ENCODE peak calls at places on chromosomes 1 and 21, in four cellular contexts. One of them, this sample, is unnamed.

GRCh38 chr1:85330711-85331290 is 54.4 kb upstream of the BCL10 start:
- DNase-seq in NCI-H2029 treated with DMSO at 0.1 percent for 48 hours: no peak
- DNase-seq in stimulated activated CD4-positive, alpha-beta T cell treated with anti-CD3 and anti-CD28 coated beads, Interleukin-4, amount 100 ng/mL, for 1 hour: no peak
- DNase-seq in activated CD4-positive, alpha-beta T cell treated with anti-CD3 and anti-CD28 coated beads for 1 hour: no peak
- DNase-seq in this sample: no peak

GRCh38 chr1:14945132-14946010 is 208.2 kb upstream of the TMEM51 start:
- DNase-seq in NCI-H2029 treated with DMSO at 0.1 percent for 48 hours: no peak
- DNase-seq in stimulated activated CD4-positive, alpha-beta T cell treated with anti-CD3 and anti-CD28 coated beads, Interleukin-4, amount 100 ng/mL, for 1 hour: no peak
- DNase-seq in activated CD4-positive, alpha-beta T cell treated with anti-CD3 and anti-CD28 coated beads for 1 hour: no peak
- DNase-seq in this sample: no peak

GRCh38 chr1:57982852-57983251 is 559.0 kb upstream of the DAB1 start:
- DNase-seq in NCI-H2029 treated with DMSO at 0.1 percent for 48 hours: no peak
- DNase-seq in stimulated activated CD4-positive, alpha-beta T cell treated with anti-CD3 and anti-CD28 coated beads, Interleukin-4, amount 100 ng/mL, for 1 hour: no peak
- DNase-seq in activated CD4-positive, alpha-beta T cell treated with anti-CD3 and anti-CD28 coated beads for 1 hour: no peak
- DNase-seq in this sample: no peak

GRCh38 chr1:9439074-9439761 is 100.0 kb upstream of the SLC25A33 start:
- DNase-seq in NCI-H2029 treated with DMSO at 0.1 percent for 48 hours: no peak
- DNase-seq in stimulated activated CD4-positive, alpha-beta T cell treated with anti-CD3 and anti-CD28 coated beads, Interleukin-4, amount 100 ng/mL, for 1 hour: no peak
- DNase-seq in activated CD4-positive, alpha-beta T cell treated with anti-CD3 and anti-CD28 coated beads for 1 hour: no peak
- DNase-seq in this sample: no peak

GRCh38 chr1:204971700-204972336 is 71.2 kb upstream of the CNTN2 start:
- DNase-seq in NCI-H2029 treated with DMSO at 0.1 percent for 48 hours: no peak
- DNase-seq in stimulated activated CD4-positive, alpha-beta T cell treated with anti-CD3 and anti-CD28 coated beads, Interleukin-4, amount 100 ng/mL, for 1 hour: no peak
- DNase-seq in activated CD4-positive, alpha-beta T cell treated with anti-CD3 and anti-CD28 coated beads for 1 hour: no peak
- DNase-seq in this sample: no peak

GRCh38 chr1:228007801-228008341 is 1.1 kb downstream of the WNT3A start:
- DNase-seq in NCI-H2029 treated with DMSO at 0.1 percent for 48 hours: no peak
- DNase-seq in stimulated activated CD4-positive, alpha-beta T cell treated with anti-CD3 and anti-CD28 coated beads, Interleukin-4, amount 100 ng/mL, for 1 hour: no peak
- DNase-seq in activated CD4-positive, alpha-beta T cell treated with anti-CD3 and anti-CD28 coated beads for 1 hour: no peak
- DNase-seq in this sample: no peak

GRCh38 chr1:151980287-151981177 is 13.1 kb downstream of the S100A10 start:
- DNase-seq in NCI-H2029 treated with DMSO at 0.1 percent for 48 hours: no peak
- DNase-seq in stimulated activated CD4-positive, alpha-beta T cell treated with anti-CD3 and anti-CD28 coated beads, Interleukin-4, amount 100 ng/mL, for 1 hour: no peak
- DNase-seq in activated CD4-positive, alpha-beta T cell treated with anti-CD3 and anti-CD28 coated beads for 1 hour: no peak
- DNase-seq in this sample: no peak

GRCh38 chr1:2583871-2584341 is 2.7 kb upstream of the PRXL2B start:
- DNase-seq in NCI-H2029 treated with DMSO at 0.1 percent for 48 hours: no peak
- DNase-seq in stimulated activated CD4-positive, alpha-beta T cell treated with anti-CD3 and anti-CD28 coated beads, Interleukin-4, amount 100 ng/mL, for 1 hour: peak
- DNase-seq in activated CD4-positive, alpha-beta T cell treated with anti-CD3 and anti-CD28 coated beads for 1 hour: no peak
- DNase-seq in this sample: no peak

GRCh38 chr1:13764933-13765332 is 64.9 kb downstream of the PRDM2 start:
- DNase-seq in NCI-H2029 treated with DMSO at 0.1 percent for 48 hours: no peak
- DNase-seq in stimulated activated CD4-positive, alpha-beta T cell treated with anti-CD3 and anti-CD28 coated beads, Interleukin-4, amount 100 ng/mL, for 1 hour: no peak
- DNase-seq in activated CD4-positive, alpha-beta T cell treated with anti-CD3 and anti-CD28 coated beads for 1 hour: no peak
- DNase-seq in this sample: no peak

GRCh38 chr1:167305705-167306277 is 85.1 kb downstream of the POU2F1 start:
- DNase-seq in NCI-H2029 treated with DMSO at 0.1 percent for 48 hours: no peak
- DNase-seq in stimulated activated CD4-positive, alpha-beta T cell treated with anti-CD3 and anti-CD28 coated beads, Interleukin-4, amount 100 ng/mL, for 1 hour: no peak
- DNase-seq in activated CD4-positive, alpha-beta T cell treated with anti-CD3 and anti-CD28 coated beads for 1 hour: no peak
- DNase-seq in this sample: no peak

GRCh38 chr1:221743416-221744208 is 1.7 kb upstream of the DUSP10 start:
- DNase-seq in NCI-H2029 treated with DMSO at 0.1 percent for 48 hours: peak
- DNase-seq in stimulated activated CD4-positive, alpha-beta T cell treated with anti-CD3 and anti-CD28 coated beads, Interleukin-4, amount 100 ng/mL, for 1 hour: no peak
- DNase-seq in activated CD4-positive, alpha-beta T cell treated with anti-CD3 and anti-CD28 coated beads for 1 hour: no peak
- DNase-seq in this sample: no peak

GRCh38 chr21:41507521-41508414 is at the start of gene TMPRSS2:
- DNase-seq in NCI-H2029 treated with DMSO at 0.1 percent for 48 hours: no peak
- DNase-seq in stimulated activated CD4-positive, alpha-beta T cell treated with anti-CD3 and anti-CD28 coated beads, Interleukin-4, amount 100 ng/mL, for 1 hour: no peak
- DNase-seq in activated CD4-positive, alpha-beta T cell treated with anti-CD3 and anti-CD28 coated beads for 1 hour: no peak
- DNase-seq in this sample: no peak

This sample was measured in NCI-H1436 treated with DMSO at 0.1 percent for 48 hours.